ENCODE peak calls at places on chromosomes 11 and 22, in five cellular contexts. W, E, Z, G and B are unnamed samples. For H3K9me3, the result is how much of the 10 kb centered on the place peaks cover.

GRCh38 chr11:105935791-105936190 is 86.2 kb downstream of the MSANTD4 start:
- DNase-seq in G (no peak), W (peak), E (no peak), Z (no peak), B (no peak)

GRCh38 chr22:44196241-44196640 is 15.5 kb downstream of the PARVG start:
- DNase-seq in Z (peak), G (no peak), E (no peak), W (no peak), B (no peak)

GRCh38 chr11:132402056-132402684 is 1031.8 kb downstream of the NTM start:
- DNase-seq in G (no peak), W (peak), E (peak), Z (no peak), B (peak)

GRCh38 chr22:41555325-41555724 is 5.5 kb upstream of the CSDC2 start:
- DNase-seq in Z (no peak), W (no peak), G (no peak), E (no peak), B (no peak)

GRCh38 chr22:33034753-33035152 is 23.4 kb downstream of the SYN3 start:
- DNase-seq in Z (no peak), E (no peak), W (no peak), G (no peak), B (no peak)

GRCh38 chr11:120335928-120336640 is at the start of gene ARHGEF12:
- DNase-seq in G (peak), W (peak), E (peak), Z (peak), B (peak)

GRCh38 chr22:23071163-23072034 is 1.1 kb downstream of the GNAZ start:
- DNase-seq in E (peak), Z (peak), G (peak), W (no peak), B (no peak)

GRCh38 chr11:15826826-15827225 is 529.5 kb downstream of the SOX6 start:
- DNase-seq in E (peak), G (no peak), Z (no peak), W (peak), B (no peak)

GRCh38 chr11:108486828-108487227 is 11.4 kb downstream of the POGLUT3 start:
- DNase-seq in Z (no peak), W (no peak), E (no peak), G (no peak), B (no peak)

GRCh38 chr22:34804588-34804987 is 261.4 kb upstream of the ISX start:
- DNase-seq in Z (no peak), E (no peak), W (no peak), G (no peak), B (no peak)

GRCh38 chr22:42990131-42990838 is 24.7 kb downstream of the PACSIN2 start:
- DNase-seq in E (no peak), Z (no peak), G (no peak), W (peak), B (no peak)

GRCh38 chr11:57464343-57465181 is 4.2 kb downstream of the RTN4RL2 start:
- DNase-seq in Z (peak), G (no peak), E (no peak), W (no peak), B (no peak)

GRCh38 chr22:44439356-44440223 is 58.4 kb downstream of the RTL6 start:
- DNase-seq in G (peak), E (no peak), Z (no peak), W (no peak), B (no peak)

GRCh38 chr22:41524283-41524682 is 20.0 kb downstream of the POLR3H start:
- DNase-seq in E (peak), W (no peak), Z (peak), G (peak), B (no peak)

GRCh38 chr11:111327908-111328624 is 29.7 kb downstream of the POU2AF3 start:
- DNase-seq in Z (no peak), E (peak), G (no peak), W (peak), B (no peak)

GRCh38 chr11:111735262-111736116 is 30.7 kb downstream of the PPP2R1B start:
- DNase-seq in Z (peak), W (peak), E (peak), G (peak), B (no peak)

GRCh38 chr22:22061085-22062077 is 78.8 kb upstream of the TOP3B start:
- DNase-seq in E (peak), G (no peak), W (no peak), Z (no peak), B (no peak)

GRCh38 chr22:23806837-23807236 is 20.1 kb downstream of the SMARCB1 start:
- DNase-seq in W (no peak), Z (no peak), E (no peak), G (no peak), B (no peak)

GRCh38 chr11:74438681-74439080 is 28.7 kb downstream of the KCNE3 start:
- DNase-seq in E (no peak), W (no peak), G (no peak), Z (no peak), B (no peak)

GRCh38 chr11:47915407-47916137 is 64.8 kb upstream of the PTPRJ start:
- DNase-seq in G (no peak), E (no peak), Z (no peak), W (no peak), B (peak)

GRCh38 chr22:48898524-48899377 is 928.9 kb downstream of the BRD1 start:
- DNase-seq in W (no peak), E (no peak), G (no peak), Z (no peak), B (no peak)
- H3K9me3 ChIP-seq in W (under half), E (under half), G (under half), Z (under half), B (under half)

DNA sequence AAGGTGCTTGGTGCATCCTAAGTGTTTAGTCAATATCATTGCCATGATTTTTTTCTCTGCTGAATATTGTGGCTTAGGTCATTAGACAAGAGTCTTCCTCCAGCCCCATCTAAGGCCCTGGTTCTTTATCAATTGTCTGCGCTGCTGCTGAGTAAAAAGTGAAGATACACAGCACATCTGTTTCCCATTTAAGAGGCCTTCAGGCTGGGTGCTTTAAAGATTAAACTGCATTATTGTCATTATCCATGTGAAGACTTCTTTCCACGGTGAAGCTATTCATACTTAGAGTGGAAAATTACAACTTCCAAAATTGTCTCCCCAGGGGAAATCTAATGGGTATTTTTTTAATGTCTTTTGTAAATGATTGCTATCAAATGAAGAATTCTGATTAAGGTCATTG is 719.8 kb upstream of the LRRC4C start:
- DNase-seq in Z (no peak), G (no peak), W (no peak), E (no peak), B (no peak)
- H3K9me3 ChIP-seq in Z (under half), G (under half), W (under half), E (under half), B (under half)

DNA sequence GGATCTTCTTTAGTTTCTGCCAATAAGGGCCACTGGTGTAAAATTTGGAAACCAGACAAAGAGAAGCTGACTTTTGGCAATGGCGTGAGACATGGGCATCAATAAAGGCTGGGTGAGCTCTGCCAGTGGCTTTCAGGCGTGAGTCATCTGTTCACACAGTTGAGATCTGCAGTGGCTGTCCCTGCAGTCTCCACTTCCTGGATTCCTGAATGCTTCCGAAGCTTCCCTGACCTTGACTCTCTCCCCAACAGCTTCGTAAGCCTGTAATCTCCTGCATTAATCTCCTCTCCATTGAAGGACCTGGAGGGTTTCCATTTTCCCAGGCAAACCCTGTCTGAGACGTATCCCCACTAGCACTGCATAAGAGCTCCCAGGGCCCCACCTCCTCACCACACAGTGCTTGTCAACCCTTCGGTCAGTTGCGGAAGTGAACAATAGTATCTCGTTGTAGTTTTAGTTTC is 574.7 kb downstream of the TBC1D22A start:
- DNase-seq in W (peak), E (no peak), G (no peak), Z (no peak), B (no peak)
- H3K9me3 ChIP-seq in W (under half), E (under half), G (under half), Z (under half), B (under half)

DNA sequence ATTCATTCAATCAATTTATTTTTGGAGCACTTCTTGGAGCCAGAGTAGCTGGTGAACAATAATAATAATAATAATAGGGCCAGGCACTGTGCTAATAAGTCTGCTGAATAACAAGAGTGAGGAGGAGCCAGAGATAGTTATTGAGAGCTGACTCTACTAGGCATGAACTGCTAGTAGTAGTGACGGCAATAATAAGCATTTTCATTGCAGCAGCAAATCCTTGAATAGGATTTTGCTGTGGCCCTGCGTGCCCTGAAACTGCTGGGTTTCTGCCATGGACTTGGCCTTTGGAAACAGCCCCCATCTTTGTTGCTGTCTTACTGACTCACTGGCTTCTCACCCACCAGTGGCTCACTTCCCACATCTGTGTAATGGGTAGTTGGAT is 545.9 kb downstream of the MIAT start:
- DNase-seq in Z (no peak), W (no peak), G (no peak), E (no peak), B (no peak)
- H3K9me3 ChIP-seq in Z (under half), W (under half), G (under half), E (under half), B (under half)